ENCODE peak calls at places on chromosomes 2 and 18, in six cellular contexts. One of them, this sample, is unnamed.
A peak's percentile ranks its signal among the peaks of the same experiment; 100 is the strongest.

GRCh38 chr2:3594493-3595281 is at the start of gene COLEC11:
- DNase-seq in HCT116: no peak
- DNase-seq in NB4: no peak
- DNase-seq in astrocyte of the spinal cord: peak; percentile 14
- DNase-seq in body of pancreas: no peak
- DNase-seq in CD4-positive, CD25-positive, alpha-beta regulatory T cell: no peak
- DNase-seq in this sample: no peak

GRCh38 chr18:43422483-43422882 is 145.2 kb upstream of the SYT4 start:
- DNase-seq in HCT116: no peak
- DNase-seq in NB4: no peak
- DNase-seq in astrocyte of the spinal cord: peak; percentile 5
- DNase-seq in body of pancreas: peak; percentile 10
- DNase-seq in CD4-positive, CD25-positive, alpha-beta regulatory T cell: no peak
- DNase-seq in this sample: peak; percentile 0

GRCh38 chr2:41719756-41720155 is 328.1 kb upstream of the PKDCC start:
- DNase-seq in HCT116: no peak
- DNase-seq in NB4: no peak
- DNase-seq in astrocyte of the spinal cord: no peak
- DNase-seq in body of pancreas: no peak
- DNase-seq in CD4-positive, CD25-positive, alpha-beta regulatory T cell: no peak
- DNase-seq in this sample: no peak

GRCh38 chr2:120622886-120623753 is 112.5 kb upstream of the GLI2 start:
- DNase-seq in HCT116: no peak
- DNase-seq in NB4: no peak
- DNase-seq in astrocyte of the spinal cord: no peak
- DNase-seq in body of pancreas: no peak
- DNase-seq in CD4-positive, CD25-positive, alpha-beta regulatory T cell: no peak
- DNase-seq in this sample: no peak

GRCh38 chr2:172395503-172395902 is 31.9 kb upstream of the ITGA6 start:
- DNase-seq in HCT116: no peak
- DNase-seq in NB4: peak; percentile 65
- DNase-seq in astrocyte of the spinal cord: no peak
- DNase-seq in body of pancreas: no peak
- DNase-seq in CD4-positive, CD25-positive, alpha-beta regulatory T cell: no peak
- DNase-seq in this sample: no peak

GRCh38 chr2:177063331-177063730 is 149.3 kb upstream of the HNRNPA3 start:
- DNase-seq in HCT116: no peak
- DNase-seq in NB4: no peak
- DNase-seq in astrocyte of the spinal cord: no peak
- DNase-seq in body of pancreas: no peak
- DNase-seq in CD4-positive, CD25-positive, alpha-beta regulatory T cell: no peak
- DNase-seq in this sample: no peak

GRCh38 chr2:225033440-225034390 is 8.6 kb downstream of the DOCK10 start:
- DNase-seq in HCT116: no peak
- DNase-seq in NB4: no peak
- DNase-seq in astrocyte of the spinal cord: no peak
- DNase-seq in body of pancreas: no peak
- DNase-seq in CD4-positive, CD25-positive, alpha-beta regulatory T cell: no peak
- DNase-seq in this sample: no peak

GRCh38 chr2:74511104-74511989 is 2.9 kb upstream of the TLX2 start:
- DNase-seq in HCT116: no peak
- DNase-seq in NB4: no peak
- DNase-seq in astrocyte of the spinal cord: no peak
- DNase-seq in body of pancreas: no peak
- DNase-seq in CD4-positive, CD25-positive, alpha-beta regulatory T cell: no peak
- DNase-seq in this sample: no peak

GRCh38 chr2:72917138-72917874 is at the start of gene EMX1:
- DNase-seq in HCT116: peak; percentile 60
- DNase-seq in NB4: no peak
- DNase-seq in astrocyte of the spinal cord: no peak
- DNase-seq in body of pancreas: peak; percentile 81
- DNase-seq in CD4-positive, CD25-positive, alpha-beta regulatory T cell: no peak
- DNase-seq in this sample: peak; percentile 79

GRCh38 chr2:105114551-105114950 is 76.7 kb downstream of the MRPS9 start:
- DNase-seq in HCT116: peak; percentile 51
- DNase-seq in NB4: peak; percentile 63
- DNase-seq in astrocyte of the spinal cord: peak; percentile 73
- DNase-seq in body of pancreas: no peak
- DNase-seq in CD4-positive, CD25-positive, alpha-beta regulatory T cell: no peak
- DNase-seq in this sample: peak; percentile 70

GRCh38 chr2:164747786-164748433 is 93.7 kb downstream of the COBLL1 start:
- DNase-seq in HCT116: no peak
- DNase-seq in NB4: no peak
- DNase-seq in astrocyte of the spinal cord: no peak
- DNase-seq in body of pancreas: no peak
- DNase-seq in CD4-positive, CD25-positive, alpha-beta regulatory T cell: no peak
- DNase-seq in this sample: no peak

GRCh38 chr18:33746261-33746660 is 168.2 kb downstream of the ASXL3 start:
- DNase-seq in HCT116: no peak
- DNase-seq in NB4: no peak
- DNase-seq in astrocyte of the spinal cord: no peak
- DNase-seq in body of pancreas: no peak
- DNase-seq in CD4-positive, CD25-positive, alpha-beta regulatory T cell: no peak
- DNase-seq in this sample: no peak

GRCh38 chr2:101855776-101856175 is 136.0 kb upstream of the IL1R2 start:
- DNase-seq in HCT116: no peak
- DNase-seq in NB4: no peak
- DNase-seq in astrocyte of the spinal cord: no peak
- DNase-seq in body of pancreas: no peak
- DNase-seq in CD4-positive, CD25-positive, alpha-beta regulatory T cell: no peak
- DNase-seq in this sample: no peak

GRCh38 chr2:180776924-180777323 is 203.5 kb upstream of the UBE2E3 start:
- DNase-seq in HCT116: no peak
- DNase-seq in NB4: no peak
- DNase-seq in astrocyte of the spinal cord: peak; percentile 39
- DNase-seq in body of pancreas: no peak
- DNase-seq in CD4-positive, CD25-positive, alpha-beta regulatory T cell: no peak
- DNase-seq in this sample: no peak

DNA sequence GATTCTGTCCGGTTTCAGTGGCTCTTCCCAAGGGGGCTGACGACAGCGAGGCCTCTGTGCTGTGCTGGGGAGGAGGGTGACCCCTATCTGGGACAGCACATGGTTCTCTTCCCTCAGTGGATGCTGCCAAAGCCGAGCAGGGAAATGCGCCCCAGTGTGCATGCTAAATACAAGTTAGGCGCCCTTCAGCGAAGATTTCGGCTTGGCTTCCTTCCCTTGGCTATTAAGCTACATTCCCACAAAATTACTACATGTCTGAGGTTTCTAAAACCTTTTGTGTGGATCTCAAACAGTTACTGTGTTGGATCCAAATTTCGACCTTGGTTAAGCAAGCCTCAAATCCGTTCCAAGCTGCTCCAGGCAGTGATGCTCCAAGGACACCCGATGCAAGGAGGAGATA is 440.3 kb downstream of the NRXN1 start:
- DNase-seq in HCT116: no peak
- DNase-seq in NB4: no peak
- DNase-seq in astrocyte of the spinal cord: peak; percentile 86
- DNase-seq in body of pancreas: peak; percentile 12
- DNase-seq in CD4-positive, CD25-positive, alpha-beta regulatory T cell: no peak
- DNase-seq in this sample: no peak
- H3K4me3 ChIP-seq in HCT116: no peak overlapping the region
- H3K4me3 ChIP-seq in NB4: no peak overlapping the region
- H3K4me3 ChIP-seq in astrocyte of the spinal cord: no peak overlapping the region
- H3K4me3 ChIP-seq in body of pancreas: no peak overlapping the region
- H3K4me3 ChIP-seq in CD4-positive, CD25-positive, alpha-beta regulatory T cell: no peak overlapping the region
- H3K4me3 ChIP-seq in this sample: no peak overlapping the region

GRCh38 chr2:221501883-221502269 is 70.2 kb downstream of the EPHA4 start:
- DNase-seq in HCT116: no peak
- DNase-seq in NB4: no peak
- DNase-seq in astrocyte of the spinal cord: no peak
- DNase-seq in body of pancreas: no peak
- DNase-seq in CD4-positive, CD25-positive, alpha-beta regulatory T cell: no peak
- DNase-seq in this sample: no peak

GRCh38 chr2:221503965-221504364 is 68.1 kb downstream of the EPHA4 start:
- DNase-seq in HCT116: no peak
- DNase-seq in NB4: no peak
- DNase-seq in astrocyte of the spinal cord: no peak
- DNase-seq in body of pancreas: no peak
- DNase-seq in CD4-positive, CD25-positive, alpha-beta regulatory T cell: no peak
- DNase-seq in this sample: no peak

GRCh38 chr2:221500501-221501209 is 71.4 kb downstream of the EPHA4 start:
- DNase-seq in HCT116: no peak
- DNase-seq in NB4: no peak
- DNase-seq in astrocyte of the spinal cord: no peak
- DNase-seq in body of pancreas: no peak
- DNase-seq in CD4-positive, CD25-positive, alpha-beta regulatory T cell: no peak
- DNase-seq in this sample: no peak

GRCh38 chr2:221502270-221502973 is 69.7 kb downstream of the EPHA4 start:
- DNase-seq in HCT116: no peak
- DNase-seq in NB4: no peak
- DNase-seq in astrocyte of the spinal cord: peak; percentile 70
- DNase-seq in body of pancreas: no peak
- DNase-seq in CD4-positive, CD25-positive, alpha-beta regulatory T cell: no peak
- DNase-seq in this sample: no peak

GRCh38 chr2:221501210-221501882 is 70.8 kb downstream of the EPHA4 start:
- DNase-seq in HCT116: no peak
- DNase-seq in NB4: no peak
- DNase-seq in astrocyte of the spinal cord: peak; percentile 64
- DNase-seq in body of pancreas: no peak
- DNase-seq in CD4-positive, CD25-positive, alpha-beta regulatory T cell: no peak
- DNase-seq in this sample: no peak
- H3K4me3 ChIP-seq in HCT116: no peak overlapping the region
- H3K4me3 ChIP-seq in NB4: no peak overlapping the region
- H3K4me3 ChIP-seq in astrocyte of the spinal cord: peak overlapping the region; percentile 10
- H3K4me3 ChIP-seq in body of pancreas: no peak overlapping the region
- H3K4me3 ChIP-seq in CD4-positive, CD25-positive, alpha-beta regulatory T cell: no peak overlapping the region
- H3K4me3 ChIP-seq in this sample: no peak overlapping the region

GRCh38 chr2:233119806-233120205 is 59.7 kb downstream of the INPP5D start:
- DNase-seq in HCT116: no peak
- DNase-seq in NB4: no peak
- DNase-seq in astrocyte of the spinal cord: no peak
- DNase-seq in body of pancreas: no peak
- DNase-seq in CD4-positive, CD25-positive, alpha-beta regulatory T cell: no peak
- DNase-seq in this sample: no peak

GRCh38 chr2:233120459-233120858 is 60.3 kb downstream of the INPP5D start:
- DNase-seq in HCT116: no peak
- DNase-seq in NB4: no peak
- DNase-seq in astrocyte of the spinal cord: no peak
- DNase-seq in body of pancreas: no peak
- DNase-seq in CD4-positive, CD25-positive, alpha-beta regulatory T cell: no peak
- DNase-seq in this sample: no peak

GRCh38 chr2:233117811-233118480 is 57.8 kb downstream of the INPP5D start:
- DNase-seq in HCT116: no peak
- DNase-seq in NB4: no peak
- DNase-seq in astrocyte of the spinal cord: no peak
- DNase-seq in body of pancreas: no peak
- DNase-seq in CD4-positive, CD25-positive, alpha-beta regulatory T cell: no peak
- DNase-seq in this sample: no peak

GRCh38 chr2:233118601-233119000 is 58.5 kb downstream of the INPP5D start:
- DNase-seq in HCT116: no peak
- DNase-seq in NB4: no peak
- DNase-seq in astrocyte of the spinal cord: no peak
- DNase-seq in body of pancreas: peak; percentile 92
- DNase-seq in CD4-positive, CD25-positive, alpha-beta regulatory T cell: no peak
- DNase-seq in this sample: no peak

DNA sequence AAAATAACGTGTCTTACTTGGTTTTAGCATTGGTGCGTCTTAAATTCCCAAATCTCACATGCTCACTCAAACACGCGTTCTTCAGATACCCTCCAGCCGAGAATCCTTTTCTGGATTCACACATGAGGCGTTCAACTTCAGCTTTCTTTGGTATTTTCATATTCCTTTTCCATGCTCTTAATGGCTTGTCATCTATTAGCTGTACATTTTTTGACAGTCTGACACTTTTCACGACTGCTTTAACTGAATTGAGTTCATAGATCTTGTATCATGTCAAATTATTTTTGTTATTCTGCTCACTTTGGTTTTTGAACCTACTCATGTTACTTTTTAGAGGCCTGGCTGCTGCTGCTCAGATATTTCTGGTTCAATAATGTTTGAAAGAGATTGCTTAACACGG is 59.0 kb downstream of the INPP5D start:
- DNase-seq in HCT116: no peak
- DNase-seq in NB4: no peak
- DNase-seq in astrocyte of the spinal cord: no peak
- DNase-seq in body of pancreas: no peak
- DNase-seq in CD4-positive, CD25-positive, alpha-beta regulatory T cell: no peak
- DNase-seq in this sample: no peak
- H3K4me3 ChIP-seq in HCT116: no peak overlapping the region
- H3K4me3 ChIP-seq in NB4: no peak overlapping the region
- H3K4me3 ChIP-seq in astrocyte of the spinal cord: no peak overlapping the region
- H3K4me3 ChIP-seq in body of pancreas: no peak overlapping the region
- H3K4me3 ChIP-seq in CD4-positive, CD25-positive, alpha-beta regulatory T cell: no peak overlapping the region
- H3K4me3 ChIP-seq in this sample: no peak overlapping the region

GRCh38 chr2:233459426-233459825 is 105.1 kb downstream of the DGKD start:
- DNase-seq in HCT116: no peak
- DNase-seq in NB4: no peak
- DNase-seq in astrocyte of the spinal cord: no peak
- DNase-seq in body of pancreas: no peak
- DNase-seq in CD4-positive, CD25-positive, alpha-beta regulatory T cell: no peak
- DNase-seq in this sample: no peak

GRCh38 chr2:233458031-233458610 is 103.8 kb downstream of the DGKD start:
- DNase-seq in HCT116: no peak
- DNase-seq in NB4: no peak
- DNase-seq in astrocyte of the spinal cord: no peak
- DNase-seq in body of pancreas: no peak
- DNase-seq in CD4-positive, CD25-positive, alpha-beta regulatory T cell: no peak
- DNase-seq in this sample: no peak

GRCh38 chr2:233457356-233457755 is 103.1 kb downstream of the DGKD start:
- DNase-seq in HCT116: no peak
- DNase-seq in NB4: no peak
- DNase-seq in astrocyte of the spinal cord: no peak
- DNase-seq in body of pancreas: no peak
- DNase-seq in CD4-positive, CD25-positive, alpha-beta regulatory T cell: no peak
- DNase-seq in this sample: no peak

GRCh38 chr2:233456934-233457333 is 102.6 kb downstream of the DGKD start:
- DNase-seq in HCT116: no peak
- DNase-seq in NB4: no peak
- DNase-seq in astrocyte of the spinal cord: no peak
- DNase-seq in body of pancreas: no peak
- DNase-seq in CD4-positive, CD25-positive, alpha-beta regulatory T cell: no peak
- DNase-seq in this sample: no peak

GRCh38 chr2:233458826-233459225 is 104.5 kb downstream of the DGKD start:
- DNase-seq in HCT116: no peak
- DNase-seq in NB4: no peak
- DNase-seq in astrocyte of the spinal cord: no peak
- DNase-seq in body of pancreas: no peak
- DNase-seq in CD4-positive, CD25-positive, alpha-beta regulatory T cell: no peak
- DNase-seq in this sample: no peak
- H3K4me3 ChIP-seq in HCT116: no peak overlapping the region
- H3K4me3 ChIP-seq in NB4: no peak overlapping the region
- H3K4me3 ChIP-seq in astrocyte of the spinal cord: no peak overlapping the region
- H3K4me3 ChIP-seq in body of pancreas: no peak overlapping the region
- H3K4me3 ChIP-seq in CD4-positive, CD25-positive, alpha-beta regulatory T cell: no peak overlapping the region
- H3K4me3 ChIP-seq in this sample: no peak overlapping the region